ENCODE peak calls at places on chromosomes 12 and 14, in seven cellular contexts. One of them, this sample, is unnamed.
A peak's percentile ranks its signal among the peaks of the same experiment; 100 is the strongest.

GRCh38 chr12:10673660-10674384 is at the start of gene STYK1:
- DNase-seq in NCI-H774: peak; percentile 83
- DNase-seq in amygdala: no peak
- DNase-seq in GM20000: peak; percentile 75
- DNase-seq in activated gamma-delta T cell treated with anti-CD3 and anti-CD28 coated beads, Interleukin-2, amount 50 U/mL, for 16 hours: peak; percentile 62
- DNase-seq in SIG-M5: no peak
- DNase-seq in NCI-H2107: peak; percentile 66
- DNase-seq in this sample: peak; percentile 76

GRCh38 chr12:998020-998874 is 7.2 kb downstream of the ERC1 start:
- DNase-seq in NCI-H774: no peak
- DNase-seq in amygdala: no peak
- DNase-seq in GM20000: peak; percentile 61
- DNase-seq in activated gamma-delta T cell treated with anti-CD3 and anti-CD28 coated beads, Interleukin-2, amount 50 U/mL, for 16 hours: no peak
- DNase-seq in SIG-M5: no peak
- DNase-seq in NCI-H2107: no peak
- DNase-seq in this sample: no peak

GRCh38 chr14:71753126-71753830 is 179.0 kb upstream of the RGS6 start:
- DNase-seq in NCI-H774: peak; percentile 46
- DNase-seq in amygdala: peak; percentile 37
- DNase-seq in GM20000: peak; percentile 80
- DNase-seq in activated gamma-delta T cell treated with anti-CD3 and anti-CD28 coated beads, Interleukin-2, amount 50 U/mL, for 16 hours: peak; percentile 53
- DNase-seq in SIG-M5: no peak
- DNase-seq in NCI-H2107: peak; percentile 97
- DNase-seq in this sample: peak; percentile 61

GRCh38 chr14:94320243-94320642 is 2.9 kb downstream of the SERPINA6 start:
- DNase-seq in NCI-H774: peak; percentile 27
- DNase-seq in amygdala: no peak
- DNase-seq in GM20000: no peak
- DNase-seq in activated gamma-delta T cell treated with anti-CD3 and anti-CD28 coated beads, Interleukin-2, amount 50 U/mL, for 16 hours: no peak
- DNase-seq in SIG-M5: no peak
- DNase-seq in NCI-H2107: no peak
- DNase-seq in this sample: no peak

GRCh38 chr12:63508543-63508942 is 159.8 kb downstream of the DPY19L2 start:
- DNase-seq in NCI-H774: no peak
- DNase-seq in amygdala: no peak
- DNase-seq in GM20000: no peak
- DNase-seq in activated gamma-delta T cell treated with anti-CD3 and anti-CD28 coated beads, Interleukin-2, amount 50 U/mL, for 16 hours: no peak
- DNase-seq in SIG-M5: no peak
- DNase-seq in NCI-H2107: no peak
- DNase-seq in this sample: no peak

GRCh38 chr12:29709641-29710040 is 74.1 kb downstream of the TMTC1 start:
- DNase-seq in NCI-H774: no peak
- DNase-seq in amygdala: no peak
- DNase-seq in GM20000: no peak
- DNase-seq in activated gamma-delta T cell treated with anti-CD3 and anti-CD28 coated beads, Interleukin-2, amount 50 U/mL, for 16 hours: no peak
- DNase-seq in SIG-M5: no peak
- DNase-seq in NCI-H2107: no peak
- DNase-seq in this sample: no peak

GRCh38 chr12:72141381-72141780 is 130.8 kb upstream of the TRHDE start:
- DNase-seq in NCI-H774: no peak
- DNase-seq in amygdala: no peak
- DNase-seq in GM20000: peak; percentile 36
- DNase-seq in activated gamma-delta T cell treated with anti-CD3 and anti-CD28 coated beads, Interleukin-2, amount 50 U/mL, for 16 hours: no peak
- DNase-seq in SIG-M5: no peak
- DNase-seq in NCI-H2107: no peak
- DNase-seq in this sample: no peak

GRCh38 chr14:68386950-68387779 is 405.7 kb downstream of the ZFP36L1 start:
- DNase-seq in NCI-H774: no peak
- DNase-seq in amygdala: no peak
- DNase-seq in GM20000: no peak
- DNase-seq in activated gamma-delta T cell treated with anti-CD3 and anti-CD28 coated beads, Interleukin-2, amount 50 U/mL, for 16 hours: no peak
- DNase-seq in SIG-M5: no peak
- DNase-seq in NCI-H2107: no peak
- DNase-seq in this sample: no peak

GRCh38 chr14:65879218-65880009 is 466.9 kb downstream of the FUT8 start:
- DNase-seq in NCI-H774: no peak
- DNase-seq in amygdala: no peak
- DNase-seq in GM20000: no peak
- DNase-seq in activated gamma-delta T cell treated with anti-CD3 and anti-CD28 coated beads, Interleukin-2, amount 50 U/mL, for 16 hours: no peak
- DNase-seq in SIG-M5: peak; percentile 47
- DNase-seq in NCI-H2107: no peak
- DNase-seq in this sample: no peak

GRCh38 chr14:28867571-28867970 is 101.0 kb downstream of the FOXG1 start:
- DNase-seq in NCI-H774: no peak
- DNase-seq in amygdala: no peak
- DNase-seq in GM20000: no peak
- DNase-seq in activated gamma-delta T cell treated with anti-CD3 and anti-CD28 coated beads, Interleukin-2, amount 50 U/mL, for 16 hours: no peak
- DNase-seq in SIG-M5: no peak
- DNase-seq in NCI-H2107: no peak
- DNase-seq in this sample: no peak

GRCh38 chr14:88323520-88324199 is 591 bp upstream of the KCNK10 start:
- DNase-seq in NCI-H774: peak; percentile 15
- DNase-seq in amygdala: no peak
- DNase-seq in GM20000: peak; percentile 87
- DNase-seq in activated gamma-delta T cell treated with anti-CD3 and anti-CD28 coated beads, Interleukin-2, amount 50 U/mL, for 16 hours: no peak
- DNase-seq in SIG-M5: no peak
- DNase-seq in NCI-H2107: no peak
- DNase-seq in this sample: peak; percentile 54

GRCh38 chr14:43116341-43116740 is 1390.7 kb downstream of the FSCB start:
- DNase-seq in NCI-H774: no peak
- DNase-seq in amygdala: no peak
- DNase-seq in GM20000: no peak
- DNase-seq in activated gamma-delta T cell treated with anti-CD3 and anti-CD28 coated beads, Interleukin-2, amount 50 U/mL, for 16 hours: no peak
- DNase-seq in SIG-M5: no peak
- DNase-seq in NCI-H2107: no peak
- DNase-seq in this sample: no peak

GRCh38 chr14:104470588-104470987 is 109.0 kb upstream of the C14orf180 start:
- DNase-seq in NCI-H774: no peak
- DNase-seq in amygdala: no peak
- DNase-seq in GM20000: no peak
- DNase-seq in activated gamma-delta T cell treated with anti-CD3 and anti-CD28 coated beads, Interleukin-2, amount 50 U/mL, for 16 hours: no peak
- DNase-seq in SIG-M5: no peak
- DNase-seq in NCI-H2107: no peak
- DNase-seq in this sample: no peak

GRCh38 chr14:103110681-103111296 is 12.5 kb upstream of the TNFAIP2 start:
- DNase-seq in NCI-H774: peak; percentile 28
- DNase-seq in amygdala: no peak
- DNase-seq in GM20000: no peak
- DNase-seq in activated gamma-delta T cell treated with anti-CD3 and anti-CD28 coated beads, Interleukin-2, amount 50 U/mL, for 16 hours: no peak
- DNase-seq in SIG-M5: no peak
- DNase-seq in NCI-H2107: peak; percentile 76
- DNase-seq in this sample: no peak

GRCh38 chr14:38208825-38209562 is 1.3 kb downstream of the SSTR1 start:
- DNase-seq in NCI-H774: no peak
- DNase-seq in amygdala: no peak
- DNase-seq in GM20000: no peak
- DNase-seq in activated gamma-delta T cell treated with anti-CD3 and anti-CD28 coated beads, Interleukin-2, amount 50 U/mL, for 16 hours: no peak
- DNase-seq in SIG-M5: no peak
- DNase-seq in NCI-H2107: no peak
- DNase-seq in this sample: peak; percentile 43

This sample was measured in NCI-H748 treated with DMSO at 0.1 percent for 48 hours.